ENCODE peak calls at places on chromosomes 16 and 17, in ten cellular contexts. H is GM23248, Z is SK-N-SH, I is neuronal stem cell, A is adipocyte, L is neural progenitor cell, W is endothelial cell of umbilical vein, R is MM.1S, S is colonic mucosa, Y is IMR-90. K is an unnamed sample. For H3K36me3, the result is how much of the 10 kb centered on the place peaks cover.

GRCh38 chr17:42163113-42163512 is 8.3 kb upstream of the RAB5C start:
- DNase-seq in H (no peak), Z (peak), I (no peak), A (no peak), L (peak), W (no peak), R (no peak), S (peak), Y (no peak), K (no peak)

GRCh38 chr17:64159051-64159590 is 29.2 kb upstream of the ERN1 start:
- DNase-seq in H (no peak), Z (no peak), I (no peak), A (no peak), L (peak), W (no peak), R (no peak), S (no peak), Y (no peak), K (no peak)

GRCh38 chr17:2084766-2085647 is 30.1 kb downstream of the HIC1 start:
- DNase-seq in H (peak), Z (peak), I (no peak), A (peak), L (no peak), W (peak), R (no peak), S (peak), Y (peak), K (no peak)

GRCh38 chr17:64507418-64507766 is 615 bp downstream of the CEP95 start:
- DNase-seq in H (peak), Z (peak), I (peak), A (peak), L (peak), W (peak), R (peak), S (peak), Y (peak), K (no peak)

GRCh38 chr17:59378621-59379194 is 47.3 kb downstream of the YPEL2 start:
- DNase-seq in H (peak), Z (no peak), I (no peak), A (peak), L (no peak), W (peak), R (no peak), S (peak), Y (peak), K (no peak)

GRCh38 chr17:56943505-56944125 is 17.2 kb downstream of the COIL start:
- DNase-seq in H (no peak), Z (no peak), I (no peak), A (no peak), L (no peak), W (no peak), R (no peak), S (no peak), Y (no peak), K (no peak)

GRCh38 chr17:8875957-8876356 is 8.5 kb upstream of the PIK3R6 start:
- DNase-seq in H (peak), Z (no peak), I (no peak), A (peak), L (no peak), W (no peak), R (no peak), S (no peak), Y (peak), K (no peak)

GRCh38 chr16:35141303-35141702 is 1681.9 kb downstream of the TP53TG3F start:
- DNase-seq in H (no peak), Z (no peak), I (no peak), A (no peak), L (no peak), W (no peak), R (no peak), S (no peak), Y (no peak), K (no peak)

GRCh38 chr17:600576-601301 is 113.9 kb downstream of the VPS53 start:
- DNase-seq in H (peak), Z (no peak), I (no peak), A (peak), L (no peak), W (peak), R (no peak), S (no peak), Y (peak), K (no peak)

GRCh38 chr17:31582151-31582907 is 190.9 kb downstream of the RAB11FIP4 start:
- DNase-seq in H (peak), Z (no peak), I (no peak), A (peak), L (no peak), W (peak), R (peak), S (peak), Y (peak), K (no peak)

GRCh38 chr16:49337814-49338350 is 35.7 kb upstream of the C16orf78 start:
- DNase-seq in H (no peak), Z (no peak), I (no peak), A (no peak), L (no peak), W (no peak), R (no peak), S (no peak), Y (no peak), K (no peak)

GRCh38 chr16:80084614-80085013 is 456.2 kb upstream of the DYNLRB2 start:
- DNase-seq in H (peak), Z (no peak), I (peak), A (peak), L (peak), W (no peak), R (peak), S (peak), Y (no peak), K (peak)

GRCh38 chr17:17693253-17693954 is 12.1 kb downstream of the RAI1 start:
- DNase-seq in H (peak), Z (peak), I (no peak), A (no peak), L (peak), W (peak), R (no peak), S (peak), Y (no peak), K (no peak)

GRCh38 chr16:27781981-27782880 is 232.3 kb downstream of the KATNIP start:
- DNase-seq in H (no peak), Z (no peak), I (no peak), A (no peak), L (no peak), W (no peak), R (no peak), S (no peak), Y (no peak), K (no peak)

GRCh38 chr17:17839792-17840707 is 3.3 kb upstream of the SREBF1 start:
- DNase-seq in H (peak), Z (peak), I (peak), A (peak), L (peak), W (peak), R (peak), S (peak), Y (peak), K (no peak)

GRCh38 chr16:19835989-19836421 is 48.6 kb downstream of the GPRC5B start:
- DNase-seq in H (peak), Z (no peak), I (no peak), A (peak), L (no peak), W (no peak), R (no peak), S (no peak), Y (peak), K (no peak)

GRCh38 chr17:73155410-73156165 is 9.2 kb upstream of the SSTR2 start:
- DNase-seq in H (no peak), Z (peak), I (no peak), A (no peak), L (peak), W (no peak), R (no peak), S (no peak), Y (no peak), K (no peak)

GRCh38 chr17:55774834-55775233 is 24.0 kb downstream of the PCTP start:
- DNase-seq in H (no peak), Z (no peak), I (peak), A (no peak), L (peak), W (no peak), R (no peak), S (no peak), Y (no peak), K (no peak)

GRCh38 chr17:45147102-45147580 is 1.1 kb upstream of the HEXIM1 start:
- DNase-seq in H (peak), Z (peak), I (peak), A (peak), L (peak), W (peak), R (no peak), S (no peak), Y (peak), K (no peak)

GRCh38 chr16:83420206-83420760 is 387.5 kb upstream of the HSBP1 start:
- DNase-seq in H (peak), Z (no peak), I (peak), A (peak), L (peak), W (peak), R (peak), S (no peak), Y (peak), K (peak)

GRCh38 chr17:13702266-13702665 is 100.5 kb upstream of the HS3ST3A1 start:
- DNase-seq in H (peak), Z (no peak), I (no peak), A (peak), L (no peak), W (no peak), R (no peak), S (no peak), Y (peak), K (no peak)

GRCh38 chr16:29710227-29711219 is 31.5 kb downstream of the QPRT start:
- DNase-seq in H (peak), Z (peak), I (no peak), A (peak), L (peak), W (peak), R (peak), S (peak), Y (peak), K (no peak)

GRCh38 chr16:22816475-22816874 is 2.5 kb downstream of the HS3ST2 start:
- DNase-seq in H (peak), Z (no peak), I (no peak), A (no peak), L (no peak), W (no peak), R (no peak), S (no peak), Y (no peak), K (no peak)

GRCh38 chr17:51703364-51704341 is 443.3 kb downstream of the UTP18 start:
- DNase-seq in H (peak), Z (no peak), I (no peak), A (no peak), L (no peak), W (peak), R (no peak), S (no peak), Y (no peak), K (no peak)

GRCh38 chr16:22188267-22188594 is 17.8 kb upstream of the EEF2K start:
- DNase-seq in H (no peak), Z (no peak), I (no peak), A (no peak), L (no peak), W (no peak), R (no peak), S (no peak), Y (no peak), K (no peak)

GRCh38 chr17:75776399-75777242 is 8.0 kb upstream of the UNK start:
- DNase-seq in H (peak), Z (no peak), I (no peak), A (peak), L (no peak), W (no peak), R (no peak), S (no peak), Y (no peak), K (no peak)

GRCh38 chr16:72108353-72109102 is 14.9 kb downstream of the DHX38 start:
- DNase-seq in H (no peak), Z (no peak), I (no peak), A (no peak), L (no peak), W (no peak), R (no peak), S (no peak), Y (no peak), K (no peak)

GRCh38 chr17:66713533-66714042 is 121.3 kb upstream of the CACNG5 start:
- DNase-seq in H (no peak), Z (no peak), I (no peak), A (no peak), L (no peak), W (no peak), R (no peak), S (no peak), Y (no peak), K (no peak)

GRCh38 chr16:50267651-50268050 is 1.3 kb downstream of the ADCY7 start:
- DNase-seq in H (no peak), Z (no peak), I (no peak), A (no peak), L (no peak), W (no peak), R (no peak), S (peak), Y (no peak), K (no peak)

GRCh38 chr16:88965826-88966480 is 11.1 kb downstream of the CBFA2T3 start:
- DNase-seq in H (no peak), Z (no peak), I (no peak), A (no peak), L (no peak), W (no peak), R (no peak), S (no peak), Y (no peak), K (no peak)
- H3K9ac ChIP-seq in H (no peak), Z (no peak), I (no peak), A (no peak), L (no peak), W (no peak), R (no peak), S (no peak), Y (no peak), K (no peak)

GRCh38 chr16:2172688-2173335 is 17.2 kb downstream of the TRAF7 start:
- DNase-seq in H (no peak), Z (no peak), I (no peak), A (no peak), L (no peak), W (no peak), R (no peak), S (no peak), Y (no peak), K (no peak)

GRCh38 chr16:2170080-2170479 is 14.5 kb downstream of the TRAF7 start:
- DNase-seq in H (no peak), Z (no peak), I (no peak), A (no peak), L (no peak), W (peak), R (no peak), S (no peak), Y (no peak), K (no peak)

GRCh38 chr16:2171601-2172178 is 16.1 kb downstream of the TRAF7 start:
- DNase-seq in H (no peak), Z (no peak), I (no peak), A (no peak), L (no peak), W (no peak), R (no peak), S (no peak), Y (no peak), K (no peak)

GRCh38 chr16:2173366-2173765 is 17.8 kb downstream of the TRAF7 start:
- DNase-seq in H (no peak), Z (no peak), I (no peak), A (no peak), L (no peak), W (no peak), R (no peak), S (no peak), Y (no peak), K (no peak)

GRCh38 chr16:2170587-2171435 is 15.2 kb downstream of the TRAF7 start:
- DNase-seq in H (no peak), Z (no peak), I (no peak), A (no peak), L (no peak), W (peak), R (no peak), S (no peak), Y (no peak), K (no peak)
- H3K36me3 ChIP-seq in H (under half), Z (under half), I (under half), A (half or more), L (under half), W (half or more), R (under half), S (under half), Y (half or more), K (half or more)

DNA sequence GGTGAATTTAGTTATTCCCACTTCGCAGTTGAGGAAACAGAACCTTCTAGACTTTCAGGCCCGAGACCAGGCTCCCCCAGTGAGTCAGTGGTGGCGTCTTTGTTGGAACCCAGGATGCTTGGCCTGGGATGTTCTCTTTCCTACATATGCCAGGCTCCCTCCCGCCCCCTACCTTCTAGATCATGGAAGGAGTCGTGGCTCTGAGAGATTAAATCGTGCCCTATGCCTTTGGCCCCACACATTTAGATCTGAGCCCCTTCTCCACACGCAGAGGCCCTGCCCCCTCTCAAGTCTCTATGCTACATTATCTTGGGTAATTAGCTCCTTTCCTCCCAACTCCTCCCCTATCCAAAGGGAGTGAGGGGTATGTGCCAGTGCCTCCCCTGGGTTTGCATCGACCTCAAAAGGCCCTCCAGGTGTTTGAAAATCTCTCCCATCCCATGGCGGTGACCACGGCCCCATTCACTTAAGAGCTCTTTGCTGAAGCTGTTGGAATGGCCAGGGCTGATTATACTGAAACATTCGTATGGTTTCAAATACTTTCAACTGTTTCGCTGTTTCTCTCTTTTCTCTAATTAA is 3.0 kb downstream of the NGFR start:
- DNase-seq in H (no peak), Z (peak), I (peak), A (no peak), L (peak), W (no peak), R (no peak), S (no peak), Y (no peak), K (no peak)
- H3K9ac ChIP-seq in H (no peak), Z (no peak), I (no peak), A (no peak), L (no peak), W (no peak), R (no peak), S (no peak), Y (no peak), K (peak)

DNA sequence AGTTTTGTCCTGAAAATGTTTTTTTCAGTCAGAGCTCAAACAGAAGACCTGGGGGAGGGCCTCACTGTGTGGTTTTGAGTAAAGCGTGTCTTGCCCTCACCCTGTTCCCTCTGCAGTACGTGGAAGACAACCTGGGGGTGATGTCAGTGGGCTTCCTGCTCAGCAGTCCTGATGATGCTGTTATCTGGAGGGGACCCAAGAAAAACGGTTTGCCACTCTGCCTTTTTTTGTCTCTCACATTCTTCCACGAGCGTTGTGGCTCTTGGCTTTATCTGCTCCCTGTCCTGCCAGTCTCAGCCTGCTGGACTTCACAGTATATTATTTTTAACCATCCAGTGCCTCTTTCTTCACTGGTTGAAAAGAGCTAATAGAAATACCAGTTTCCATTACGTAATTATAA is 12.9 kb downstream of the NUBP1 start:
- DNase-seq in H (no peak), Z (no peak), I (no peak), A (no peak), L (no peak), W (no peak), R (no peak), S (no peak), Y (peak), K (no peak)
- H3K36me3 ChIP-seq in H (under half), Z (under half), I (under half), A (half or more), L (under half), W (under half), R (under half), S (under half), Y (under half), K (half or more)

DNA sequence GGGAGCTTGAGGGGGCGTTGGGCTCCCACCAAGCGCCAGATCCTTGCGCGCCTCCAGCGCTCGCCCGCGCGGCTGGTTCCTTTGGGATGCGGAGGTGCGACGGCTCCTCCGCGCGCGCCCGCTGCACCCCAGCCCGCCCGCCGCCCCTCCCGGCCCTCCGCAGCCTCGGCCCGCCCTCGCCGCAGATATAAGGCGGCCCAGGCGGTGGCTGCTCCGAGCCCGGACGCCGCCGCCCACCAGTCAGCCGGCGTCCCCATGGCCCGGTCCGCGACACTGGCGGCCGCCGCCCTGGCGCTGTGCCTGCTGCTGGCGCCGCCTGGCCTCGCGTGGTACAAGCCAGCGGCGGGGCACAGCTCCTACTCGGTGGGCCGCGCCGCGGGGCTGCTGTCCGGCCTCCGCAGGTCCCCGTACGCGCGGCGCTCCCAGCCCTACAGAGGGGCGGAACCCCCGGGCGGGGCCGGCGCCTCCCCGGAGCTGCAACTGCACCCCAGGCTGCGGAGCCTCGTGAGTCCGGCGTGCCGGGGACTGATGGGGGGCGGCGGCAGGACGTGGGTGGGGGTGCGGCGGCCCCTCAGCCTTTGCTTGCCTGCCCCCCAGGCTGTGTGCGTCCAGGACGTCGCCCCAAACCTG is at the start of gene NPB:
- DNase-seq in H (peak), Z (peak), I (no peak), A (peak), L (peak), W (no peak), R (no peak), S (no peak), Y (no peak), K (no peak)
- H3K9ac ChIP-seq in H (peak), Z (no peak), I (peak), A (peak), L (no peak), W (no peak), R (no peak), S (no peak), Y (no peak), K (peak)